ENCODE peak calls at places on chromosomes 7 and 10, in ten cellular contexts. U, M, R, G, P, E, I, K, V and W are unnamed samples.

GRCh38 chr10:43857206-43857952 is 208.7 kb upstream of the ZNF32 start:
- DNase-seq in I (no peak), K (no peak), V (no peak), U (no peak), E (no peak), R (peak; percentile 95), G (no peak), M (peak; percentile 91), P (no peak), W (peak; percentile 94)

GRCh38 chr7:154339169-154339568 is 287.0 kb downstream of the DPP6 start:
- DNase-seq in U (no peak), R (no peak), I (no peak), M (no peak), P (no peak), G (no peak), V (no peak), K (no peak), E (no peak), W (no peak)

GRCh38 chr10:60708666-60709065 is 69.6 kb upstream of the CDK1 start:
- DNase-seq in U (no peak), R (no peak), E (no peak), I (no peak), G (no peak), K (no peak), P (no peak), V (no peak), M (no peak), W (no peak)

GRCh38 chr7:129210989-129211312 is 13.9 kb upstream of the AHCYL2 start:
- DNase-seq in I (no peak), E (no peak), U (no peak), P (no peak), G (no peak), M (no peak), R (no peak), V (no peak), K (no peak), W (no peak)

GRCh38 chr10:44696496-44696895 is 214.6 kb upstream of the TMEM72 start:
- DNase-seq in U (no peak), E (no peak), P (no peak), V (no peak), I (no peak), M (peak; percentile 33), R (peak; percentile 96), G (no peak), K (no peak), W (no peak)

GRCh38 chr10:13100349-13101294 is 659 bp downstream of the OPTN start:
- DNase-seq in K (peak; percentile 6), U (no peak), V (peak; percentile 11), I (no peak), G (peak; percentile 21), M (peak; percentile 49), P (peak; percentile 27), R (peak; percentile 31), E (peak; percentile 49), W (peak; percentile 24)

GRCh38 chr10:75487087-75487784 is 55.8 kb downstream of the LRMDA start:
- DNase-seq in U (no peak), P (no peak), E (no peak), V (peak; percentile 71), R (peak; percentile 71), G (no peak), M (no peak), I (no peak), K (no peak), W (no peak)

GRCh38 chr7:36777062-36777461 is 52.8 kb upstream of the AOAH start:
- DNase-seq in M (no peak), I (no peak), V (peak; percentile 15), R (no peak), E (no peak), G (peak; percentile 53), P (no peak), K (no peak), U (peak; percentile 32), W (no peak)

GRCh38 chr7:114917211-114917839 is 4.6 kb upstream of the MDFIC start:
- DNase-seq in M (no peak), K (no peak), G (no peak), U (no peak), V (no peak), P (no peak), R (no peak), I (no peak), E (no peak), W (no peak)